ENCODE peak calls at places on chromosomes 13 and 19, in ten cellular contexts. D is endothelial cell; K is stimulated activated CD4-positive, alpha-beta T cell treated with anti-CD3 and anti-CD28 coated beads, Interleukin-4, amount 100 ng/mL, for 1 hour; Y is cardiac fibroblast; F is fibroblast of pulmonary artery; L is body of pancreas; O is neural progenitor cell; W is suprapubic skin; E is activated CD4-positive, alpha-beta T cell treated with anti-CD3 and anti-CD28 coated beads, Interleukin-2, amount 50 U/mL, for 24 hours; M is T1000. U is an unnamed sample.

GRCh38 chr19:33799507-33799906 is 2.8 kb downstream of the KCTD15 start:
- DNase-seq in E (no peak), M (no peak), W (no peak), K (no peak), L (no peak), F (no peak), Y (no peak), D (no peak), O (no peak), U (no peak)

GRCh38 chr13:97125810-97126738 is 96.1 kb upstream of the MBNL2 start:
- DNase-seq in L (no peak), M (no peak), Y (peak), D (no peak), F (peak), O (no peak), E (no peak), W (no peak), K (no peak), U (peak)

GRCh38 chr13:51892657-51893056 is 30.9 kb downstream of the CCDC70 start:
- DNase-seq in K (no peak), L (no peak), D (no peak), E (no peak), M (no peak), W (no peak), O (no peak), Y (no peak), F (no peak), U (no peak)

GRCh38 chr19:7681336-7682174 is 922 bp downstream of the TRAPPC5 start:
- DNase-seq in L (peak), K (peak), M (no peak), E (peak), F (peak), Y (peak), O (peak), D (peak), W (peak), U (peak)

GRCh38 chr13:40485611-40486517 is 180.6 kb downstream of the FOXO1 start:
- DNase-seq in O (peak), M (no peak), D (no peak), F (no peak), E (no peak), Y (no peak), W (no peak), L (no peak), K (peak), U (no peak)

GRCh38 chr19:51295382-51296126 is 15.9 kb upstream of the IGLON5 start:
- DNase-seq in E (no peak), O (peak), F (no peak), K (no peak), L (no peak), W (peak), M (no peak), D (no peak), Y (no peak), U (no peak)

GRCh38 chr19:51351266-51351990 is 9.5 kb upstream of the VSIG10L start:
- DNase-seq in D (no peak), K (no peak), L (no peak), O (no peak), F (no peak), M (no peak), E (no peak), W (no peak), Y (no peak), U (no peak)

GRCh38 chr13:49791214-49791752 is 1.2 kb downstream of the KPNA3 start:
- DNase-seq in D (peak), O (peak), F (peak), L (peak), Y (peak), W (no peak), E (no peak), M (no peak), K (no peak), U (no peak)

GRCh38 chr13:96744665-96745331 is 249.5 kb downstream of the OXGR1 start:
- DNase-seq in E (no peak), O (no peak), W (no peak), M (no peak), D (no peak), F (no peak), K (no peak), Y (no peak), L (no peak), U (no peak)

GRCh38 chr13:80048802-80049201 is 292.1 kb downstream of the SPRY2 start:
- DNase-seq in K (peak), O (peak), W (peak), M (peak), L (peak), E (peak), F (peak), Y (peak), D (peak), U (peak)

GRCh38 chr13:53781941-53782340 is 753.3 kb downstream of the OLFM4 start:
- DNase-seq in M (no peak), K (no peak), W (no peak), D (no peak), Y (peak), O (peak), E (no peak), L (no peak), F (no peak), U (peak)

GRCh38 chr13:39244561-39245230 is 206.4 kb downstream of the NHLRC3 start:
- DNase-seq in W (no peak), Y (no peak), K (no peak), L (no peak), E (no peak), D (no peak), M (no peak), O (no peak), F (no peak), U (no peak)

GRCh38 chr13:45950343-45950995 is 98.9 kb upstream of the SIAH3 start:
- DNase-seq in W (no peak), F (peak), K (no peak), O (no peak), E (no peak), Y (no peak), D (no peak), M (no peak), L (no peak), U (no peak)

GRCh38 chr19:56942749-56943148 is 102.2 kb upstream of the PEG3 start:
- DNase-seq in E (no peak), D (peak), L (peak), M (no peak), W (peak), K (no peak), F (no peak), O (peak), Y (no peak), U (no peak)

GRCh38 chr19:778910-779653 is 18.2 kb upstream of the PTBP1 start:
- DNase-seq in W (peak), L (no peak), O (no peak), K (no peak), M (peak), F (peak), D (peak), Y (peak), E (no peak), U (no peak)